ENCODE peak calls at places on chromosomes 2 and 18, in eight cellular contexts. I, Z, H, P, J, N, B and G are unnamed samples.

GRCh38 chr2:112019510-112019909 is 35.6 kb upstream of the TMEM87B start:
- DNase-seq in N (no peak), B (no peak), I (no peak), J (no peak), H (no peak), P (no peak), Z (no peak), G (no peak)

GRCh38 chr2:157627594-157628281 is 926 bp downstream of the ACVR1C start:
- DNase-seq in B (no peak), H (no peak), N (peak; percentile 30), P (no peak), Z (peak; percentile 25), J (no peak), I (no peak), G (no peak)

GRCh38 chr18:49616618-49617328 is 54.9 kb downstream of the LIPG start:
- DNase-seq in N (no peak), B (peak; percentile 59), J (no peak), I (no peak), H (no peak), P (no peak), Z (no peak), G (no peak)

GRCh38 chr2:197777823-197778407 is 7.2 kb downstream of the BOLL start:
- DNase-seq in Z (peak; percentile 43), H (no peak), I (peak; percentile 69), B (no peak), P (no peak), N (no peak), J (peak; percentile 16), G (no peak)

GRCh38 chr2:62321370-62321769 is 125.5 kb downstream of the B3GNT2 start:
- DNase-seq in H (no peak), I (no peak), J (no peak), N (no peak), B (no peak), P (no peak), Z (no peak), G (no peak)

GRCh38 chr2:105239924-105240323 is 1.6 kb upstream of the GPR45 start:
- DNase-seq in B (no peak), N (no peak), J (peak; percentile 10), Z (no peak), I (peak; percentile 76), H (no peak), P (no peak), G (no peak)

GRCh38 chr2:113105047-113105446 is 22.4 kb upstream of the IL1RN start:
- DNase-seq in P (no peak), I (peak; percentile 39), Z (no peak), B (no peak), J (peak; percentile 42), H (no peak), N (no peak), G (no peak)

GRCh38 chr2:119820275-119820674 is 60.6 kb downstream of the PTPN4 start:
- DNase-seq in H (no peak), J (peak; percentile 8), B (no peak), P (no peak), I (peak; percentile 96), N (no peak), Z (no peak), G (no peak)

GRCh38 chr2:6186332-6187100 is 494.3 kb downstream of the SOX11 start:
- DNase-seq in P (no peak), N (peak; percentile 75), I (peak; percentile 8), Z (no peak), H (peak; percentile 73), J (peak; percentile 4), B (no peak), G (no peak)

GRCh38 chr2:15642334-15643208 is 50.9 kb downstream of the DDX1 start:
- DNase-seq in I (no peak), H (no peak), J (no peak), N (no peak), B (peak; percentile 66), P (no peak), Z (no peak), G (no peak)

GRCh38 chr2:44275915-44276279 is 617 bp downstream of the SLC3A1 start:
- DNase-seq in H (no peak), J (peak; percentile 18), P (no peak), B (no peak), I (peak; percentile 24), N (no peak), Z (no peak), G (no peak)

GRCh38 chr18:35130236-35130635 is 89.0 kb downstream of the MAPRE2 start:
- DNase-seq in J (no peak), P (no peak), B (no peak), N (no peak), H (no peak), I (no peak), Z (no peak), G (no peak)

GRCh38 chr2:54428401-54428800 is 27.7 kb upstream of the SPTBN1 start:
- DNase-seq in P (peak; percentile 74), J (no peak), B (no peak), H (no peak), Z (no peak), I (peak; percentile 31), N (no peak), G (no peak)

GRCh38 chr2:202608142-202608852 is 26.5 kb upstream of the FAM117B start:
- DNase-seq in Z (peak; percentile 18), I (no peak), B (no peak), P (no peak), J (no peak), H (no peak), N (no peak), G (no peak)

GRCh38 chr2:33166287-33166881 is 219.6 kb downstream of the LTBP1 start:
- DNase-seq in N (no peak), I (peak; percentile 82), H (no peak), Z (no peak), P (no peak), J (no peak), B (no peak), G (no peak)

GRCh38 chr2:168198476-168199192 is 48.8 kb downstream of the STK39 start:
- DNase-seq in Z (no peak), B (no peak), N (no peak), I (no peak), J (peak; percentile 42), P (no peak), H (no peak), G (no peak)

GRCh38 chr18:79867666-79868065 is 69.9 kb downstream of the KCNG2 start:
- DNase-seq in P (no peak), I (no peak), B (peak; percentile 81), N (no peak), J (no peak), Z (no peak), H (no peak), G (no peak)

GRCh38 chr2:3692375-3692774 is 11.0 kb upstream of the DCDC2C start:
- DNase-seq in J (peak; percentile 42), B (no peak), Z (peak; percentile 37), I (peak; percentile 20), H (no peak), N (no peak), P (no peak), G (no peak)

DNA sequence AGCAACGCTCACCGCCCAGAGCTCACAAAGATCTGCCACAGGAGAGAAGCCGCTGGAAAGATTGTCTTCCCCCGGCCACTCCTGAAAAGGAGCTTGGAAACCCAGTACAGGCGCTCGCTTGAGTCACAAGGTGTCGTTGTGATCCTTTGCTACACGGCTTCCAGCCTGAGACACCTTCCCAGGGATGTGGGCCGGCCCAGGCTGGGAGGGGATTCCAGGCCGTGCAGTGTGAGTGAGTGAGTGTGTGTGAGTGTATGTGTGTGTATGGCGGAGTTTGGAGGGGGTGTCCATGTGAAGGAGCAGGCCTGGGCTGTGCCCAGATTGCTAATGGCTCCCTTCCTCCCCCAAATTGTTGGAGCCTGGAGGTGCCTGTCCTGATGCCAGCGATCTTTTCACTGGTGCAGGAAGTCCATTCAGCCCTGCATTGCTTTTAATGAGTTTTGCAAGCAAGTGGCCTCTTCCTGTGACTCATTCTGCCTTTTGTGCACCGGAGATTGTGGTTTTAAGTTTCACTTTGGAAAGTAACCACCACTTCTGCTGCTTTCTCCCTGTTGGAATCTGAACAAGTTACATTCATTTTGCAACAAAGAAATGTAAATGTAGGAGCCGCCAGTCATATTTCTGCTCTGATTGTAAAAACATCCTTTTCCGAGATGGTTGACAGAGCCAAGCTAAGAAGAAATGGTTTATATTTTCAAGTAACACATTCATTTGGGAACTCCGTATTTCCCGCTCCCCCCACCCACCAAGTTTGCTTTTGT is 83.7 kb downstream of the LPIN1 start:
- DNase-seq in N (peak; percentile 40), H (peak; percentile 73), J (peak; percentile 97), Z (peak; percentile 73), B (peak; percentile 92), I (peak; percentile 99), P (peak; percentile 77), G (no peak)
- TF ChIP-seq CTCF in N (no peak), H (no peak), J (peak; percentile 69), Z (no peak), B (no peak), I (peak; percentile 48), P (peak; percentile 33), G (peak; percentile 73)

GRCh38 chr2:162524192-162524591 is 180.3 kb downstream of the GCA start:
- DNase-seq in B (no peak), I (no peak), N (peak; percentile 33), H (peak; percentile 63), P (no peak), J (peak; percentile 3), Z (no peak), G (no peak)
- TF ChIP-seq CTCF in B (no peak), I (no peak), N (peak; percentile 47), H (peak; percentile 48), P (no peak), J (no peak), Z (no peak), G (no peak)

DNA sequence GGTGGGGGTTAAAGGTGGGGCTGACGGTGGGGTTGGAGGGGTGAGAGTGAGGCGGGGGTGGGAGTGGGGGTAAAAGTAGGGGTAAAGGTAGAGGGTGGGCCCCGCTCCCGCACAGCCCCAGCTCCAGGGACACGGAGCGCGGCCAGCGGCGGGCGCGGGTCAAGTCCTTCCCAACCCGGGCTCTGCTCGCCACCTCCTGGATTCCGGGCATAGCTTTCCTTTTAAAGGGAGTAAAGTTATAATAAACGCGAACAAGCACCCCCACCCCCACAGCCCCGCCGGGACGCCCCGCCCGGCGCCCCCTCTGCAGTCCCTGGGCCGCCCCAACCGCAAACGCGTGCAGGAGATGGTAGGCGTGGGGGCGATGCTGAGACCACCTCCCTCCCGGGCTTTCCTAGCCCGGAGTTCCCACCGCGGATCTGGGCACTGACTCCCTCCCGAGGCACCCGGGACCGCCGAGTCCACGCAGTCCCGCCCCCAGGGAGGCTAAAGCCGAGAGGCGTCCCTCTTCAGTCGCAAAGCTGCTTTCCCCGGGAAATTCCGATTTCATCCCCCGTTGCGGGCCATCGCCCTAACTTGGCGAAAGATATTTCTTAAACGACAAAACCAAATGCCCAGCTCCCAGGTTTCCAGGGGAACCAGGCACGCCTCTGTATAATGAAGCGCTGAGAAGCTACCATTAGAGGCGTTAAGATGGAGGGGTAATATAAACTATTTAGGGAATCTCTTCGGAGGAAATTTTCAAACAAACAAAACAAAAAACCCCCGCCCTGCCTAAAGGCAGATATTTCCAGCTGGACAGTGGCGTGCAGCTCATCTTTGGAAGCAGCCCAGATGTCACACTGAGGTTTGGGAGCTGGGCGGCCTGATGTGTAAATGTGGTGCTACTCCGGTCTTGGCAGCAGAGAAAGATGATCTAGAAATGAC is at the start of gene LIMS2:
- DNase-seq in P (peak; percentile 70), Z (no peak), I (peak; percentile 25), B (peak; percentile 86), N (no peak), H (peak; percentile 74), J (peak; percentile 53), G (no peak)
- TF ChIP-seq CTCF in P (no peak), Z (no peak), I (no peak), B (no peak), N (no peak), H (no peak), J (no peak), G (peak; percentile 65)

GRCh38 chr2:237774811-237775553 is 23.6 kb upstream of the RBM44 start:
- DNase-seq in Z (peak; percentile 64), I (peak; percentile 68), H (peak; percentile 61), N (peak; percentile 63), J (peak; percentile 55), B (no peak), P (peak; percentile 29), G (no peak)
- TF ChIP-seq CTCF in Z (peak; percentile 52), I (peak; percentile 71), H (peak; percentile 56), N (peak; percentile 57), J (peak; percentile 75), B (no peak), P (peak; percentile 23), G (peak; percentile 84)